ENCODE peak calls at places on chromosomes 16 and 17, in nine cellular contexts. G is body of pancreas, W is MM.1S, H is AG04450, M is neural progenitor cell, C is AG10803, R is mammary epithelial cell, J is esophagus squamous epithelium, E is testis. U is an unnamed sample.

GRCh38 chr17:4554441-4554996 is 665 bp downstream of the MYBBP1A start:
- DNase-seq in G (no peak), R (no peak), H (no peak), M (no peak), W (no peak), J (no peak), E (no peak), C (no peak), U (no peak)

GRCh38 chr16:87690911-87691685 is 74.7 kb downstream of the KLHDC4 start:
- DNase-seq in H (no peak), W (no peak), G (no peak), M (no peak), J (no peak), E (no peak), R (no peak), C (no peak), U (no peak)

GRCh38 chr17:63925615-63926014 is 6.5 kb downstream of the CD79B start:
- DNase-seq in H (no peak), J (no peak), M (no peak), G (no peak), R (no peak), W (no peak), E (no peak), C (no peak), U (no peak)

GRCh38 chr17:77420804-77421634 is 280.2 kb downstream of the SEC14L1 start:
- DNase-seq in R (peak; percentile 74), C (peak; percentile 87), J (no peak), G (peak; percentile 51), M (peak; percentile 63), W (no peak), H (peak; percentile 74), E (peak; percentile 70), U (no peak)

GRCh38 chr16:67719778-67720144 is 645 bp upstream of the GFOD2 start:
- DNase-seq in J (no peak), M (peak; percentile 57), R (peak; percentile 20), H (peak; percentile 11), C (peak; percentile 68), W (peak; percentile 29), E (peak; percentile 74), G (peak; percentile 42), U (no peak)

GRCh38 chr17:79033741-79034501 is 10.0 kb downstream of the C1QTNF1 start:
- DNase-seq in W (no peak), E (peak; percentile 68), C (no peak), H (no peak), J (no peak), G (no peak), M (no peak), R (peak; percentile 66), U (no peak)

GRCh38 chr17:5819396-5819795 is 235.1 kb upstream of the NLRP1 start:
- DNase-seq in W (no peak), H (no peak), E (no peak), J (no peak), R (no peak), M (no peak), G (no peak), C (no peak), U (no peak)

GRCh38 chr17:82887255-82888164 is 47.7 kb upstream of the ZNF750 start:
- DNase-seq in J (no peak), W (no peak), E (no peak), C (no peak), G (no peak), M (no peak), H (no peak), R (no peak), U (no peak)

GRCh38 chr17:5122586-5123342 is 6.9 kb downstream of the USP6 start:
- DNase-seq in R (no peak), M (peak; percentile 58), W (no peak), J (no peak), C (no peak), H (no peak), E (peak; percentile 21), G (peak; percentile 12), U (no peak)

GRCh38 chr16:84120023-84120422 is 3.3 kb upstream of the MBTPS1 start:
- DNase-seq in M (no peak), C (no peak), J (no peak), G (no peak), H (no peak), W (no peak), R (no peak), E (no peak), U (no peak)

GRCh38 chr16:84119368-84119767 is 2.6 kb upstream of the MBTPS1 start:
- DNase-seq in M (no peak), C (no peak), E (no peak), R (peak; percentile 56), G (no peak), J (no peak), H (no peak), W (no peak), U (no peak)

GRCh38 chr16:84115919-84116719 is 623 bp downstream of the MBTPS1 start:
- DNase-seq in W (peak; percentile 38), H (no peak), R (peak; percentile 44), E (peak; percentile 73), J (no peak), G (peak; percentile 70), C (peak; percentile 31), M (no peak), U (no peak)

GRCh38 chr16:84117482-84117843 is 721 bp upstream of the MBTPS1 start:
- DNase-seq in C (peak; percentile 34), E (peak; percentile 65), J (no peak), G (no peak), W (peak; percentile 24), H (no peak), R (no peak), M (peak; percentile 58), U (no peak)

DNA sequence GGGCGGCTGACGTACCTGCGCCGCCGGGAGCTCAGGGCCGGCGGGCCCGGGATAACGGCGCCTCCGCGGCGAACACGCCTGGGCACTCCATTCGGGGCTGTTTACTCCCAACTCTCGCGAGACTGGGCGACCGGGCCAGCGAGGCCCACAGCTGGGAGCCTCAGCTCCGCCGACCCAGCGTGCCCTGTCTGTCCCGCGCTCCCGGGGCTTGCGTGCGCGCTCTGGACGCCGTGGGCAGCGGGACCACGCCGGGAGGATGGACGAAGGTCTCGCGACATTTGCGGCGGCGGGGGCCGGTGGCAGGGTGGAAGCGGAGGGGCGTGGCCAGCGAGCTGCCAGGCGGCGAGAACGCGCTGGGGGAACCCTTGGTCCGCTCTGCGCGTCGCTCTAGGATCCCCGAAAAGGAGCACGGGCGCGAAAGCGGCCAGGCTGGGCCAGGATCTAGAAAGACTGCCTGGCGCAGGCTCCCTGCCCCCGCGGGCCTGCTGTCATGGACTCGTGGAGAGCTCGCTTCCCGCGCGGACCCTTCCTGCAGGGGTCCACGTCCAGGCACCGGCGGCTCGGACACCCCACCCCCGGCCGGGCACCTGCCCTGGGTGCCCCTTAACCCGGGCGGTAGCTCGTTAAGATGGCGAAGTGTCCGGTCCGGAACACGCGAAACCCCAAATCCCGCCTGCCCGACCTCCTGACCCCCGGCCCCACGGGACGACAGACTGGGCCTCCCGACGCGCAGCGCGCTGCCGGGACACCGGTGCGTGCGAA is at the start of gene MBTPS1:
- DNase-seq in H (peak; percentile 96), E (peak; percentile 98), M (peak; percentile 100), W (peak; percentile 90), C (peak; percentile 98), J (peak; percentile 89), R (peak; percentile 98), G (peak; percentile 98), U (peak; percentile 91)
- TF ChIP-seq CTCF in H (no peak), E (no peak), M (no peak), W (no peak), C (no peak), J (peak; percentile 51), R (no peak), G (no peak), U (no peak)

GRCh38 chr17:17358060-17358751 is 55.0 kb downstream of the NT5M start:
- DNase-seq in H (no peak), J (no peak), W (no peak), G (no peak), E (no peak), R (no peak), C (no peak), M (no peak), U (no peak)
- H3K4me3 ChIP-seq in H (no peak overlapping the region), J (no peak overlapping the region), W (no peak overlapping the region), G (no peak overlapping the region), E (no peak overlapping the region), R (no peak overlapping the region), C (no peak overlapping the region), M (no peak overlapping the region), U (no peak overlapping the region)

GRCh38 chr17:42574463-42574862 is 3.1 kb downstream of the PSMC3IP start:
- DNase-seq in H (no peak), M (no peak), E (no peak), R (no peak), G (no peak), W (no peak), C (no peak), J (no peak), U (no peak)

GRCh38 chr17:42579794-42580551 is 2.4 kb upstream of the PSMC3IP start:
- DNase-seq in W (no peak), C (no peak), H (no peak), J (no peak), R (no peak), G (no peak), M (no peak), E (no peak), U (no peak)

GRCh38 chr17:42577140-42577531 is 393 bp downstream of the PSMC3IP start:
- DNase-seq in M (no peak), C (no peak), G (no peak), J (no peak), H (no peak), E (no peak), W (peak; percentile 42), R (no peak), U (no peak)

GRCh38 chr17:42578282-42578869 is 847 bp upstream of the PSMC3IP start:
- DNase-seq in W (peak; percentile 99), C (peak; percentile 57), M (peak; percentile 92), R (peak; percentile 58), G (peak; percentile 81), E (peak; percentile 84), J (no peak), H (no peak), U (peak; percentile 91)

GRCh38 chr17:42577532-42578281 is at the start of gene PSMC3IP:
- DNase-seq in C (peak; percentile 93), G (peak; percentile 96), H (peak; percentile 78), M (peak; percentile 97), E (peak; percentile 97), J (peak; percentile 89), W (peak; percentile 97), R (peak; percentile 94), U (peak; percentile 85)
- TF ChIP-seq CTCF in C (peak; percentile 46), G (no peak), H (peak; percentile 46), M (peak; percentile 57), E (no peak), J (peak; percentile 56), W (peak; percentile 41), R (peak; percentile 54), U (peak; percentile 60)

DNA sequence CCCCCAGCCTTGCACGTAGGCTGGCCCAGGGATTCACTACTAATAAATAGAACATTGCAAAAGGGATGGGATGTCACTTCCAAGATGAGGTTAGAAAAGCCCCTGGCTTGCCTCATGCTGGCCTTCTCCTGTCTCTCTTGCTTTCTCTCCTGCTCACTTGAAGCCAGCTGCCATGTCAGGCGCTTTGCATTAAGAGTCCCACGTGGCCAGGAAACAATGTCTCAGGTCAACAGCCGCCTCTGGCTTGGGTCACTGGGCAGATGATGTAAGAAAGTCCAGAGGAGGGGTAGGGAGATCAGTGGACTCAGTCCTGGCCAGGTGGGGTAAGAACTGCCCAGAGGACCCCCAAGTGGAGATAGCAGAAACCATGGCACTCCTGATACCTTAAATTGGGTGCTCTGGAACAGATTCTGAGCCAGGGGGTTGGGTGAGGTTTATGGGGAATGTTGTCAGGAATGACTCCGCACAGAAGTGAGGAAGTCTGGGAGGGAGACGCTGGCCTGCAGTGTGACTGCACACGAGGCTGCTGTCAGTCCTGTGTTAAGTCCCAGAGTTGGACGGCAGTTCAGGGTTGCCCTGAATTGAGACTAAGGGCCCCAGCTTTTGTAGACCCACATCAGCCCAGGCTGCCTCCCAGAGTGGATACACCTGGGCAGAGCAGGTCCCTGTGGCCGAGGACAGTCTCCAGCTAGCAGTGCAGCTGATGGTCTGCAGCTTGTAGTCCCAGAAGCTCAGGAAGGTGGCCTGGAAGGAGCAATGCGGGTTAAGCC is 17.8 kb downstream of the C16orf82 start:
- DNase-seq in C (no peak), E (no peak), G (no peak), M (no peak), W (no peak), J (no peak), R (no peak), H (no peak), U (no peak)
- H3K4me3 ChIP-seq in C (no peak overlapping the region), E (no peak overlapping the region), G (no peak overlapping the region), M (no peak overlapping the region), W (no peak overlapping the region), J (no peak overlapping the region), R (no peak overlapping the region), H (no peak overlapping the region), U (no peak overlapping the region)

U was measured in GM12864.